ENCODE peak calls at places on chromosome 20, in five cellular contexts. One of them, this sample, is unnamed.
A peak's percentile ranks its signal among the peaks of the same experiment; 100 is the strongest.

GRCh38 chr20:47468290-47469050 is 33.2 kb upstream of the NCOA3 start:
- DNase-seq in DMS153: no peak
- DNase-seq in activated CD4-positive, alpha-beta T cell treated with anti-CD3 and anti-CD28 coated beads, Interleukin-2, amount 50 U/mL, for 48 hours: no peak
- DNase-seq in NCI-H748 treated with DMSO at 0.1 percent for 48 hours: no peak
- DNase-seq in AML-193: no peak
- DNase-seq in this sample: no peak

GRCh38 chr20:21505810-21506530 is 7.9 kb downstream of the NKX2-2 start:
- DNase-seq in activated CD4-positive, alpha-beta T cell treated with anti-CD3 and anti-CD28 coated beads, Interleukin-2, amount 50 U/mL, for 48 hours: peak; percentile 79
- DNase-seq in DMS153: no peak
- DNase-seq in AML-193: no peak
- DNase-seq in NCI-H748 treated with DMSO at 0.1 percent for 48 hours: no peak
- DNase-seq in this sample: no peak

GRCh38 chr20:1423625-1424106 is 30.8 kb upstream of the FKBP1A start:
- DNase-seq in activated CD4-positive, alpha-beta T cell treated with anti-CD3 and anti-CD28 coated beads, Interleukin-2, amount 50 U/mL, for 48 hours: no peak
- DNase-seq in NCI-H748 treated with DMSO at 0.1 percent for 48 hours: no peak
- DNase-seq in DMS153: peak; percentile 80
- DNase-seq in AML-193: no peak
- DNase-seq in this sample: no peak

GRCh38 chr20:45917790-45918141 is 5.8 kb upstream of the PLTP start:
- DNase-seq in AML-193: no peak
- DNase-seq in DMS153: no peak
- DNase-seq in activated CD4-positive, alpha-beta T cell treated with anti-CD3 and anti-CD28 coated beads, Interleukin-2, amount 50 U/mL, for 48 hours: no peak
- DNase-seq in NCI-H748 treated with DMSO at 0.1 percent for 48 hours: no peak
- DNase-seq in this sample: no peak

GRCh38 chr20:11861479-11861878 is 56.2 kb upstream of the BTBD3 start:
- DNase-seq in NCI-H748 treated with DMSO at 0.1 percent for 48 hours: no peak
- DNase-seq in AML-193: no peak
- DNase-seq in DMS153: no peak
- DNase-seq in activated CD4-positive, alpha-beta T cell treated with anti-CD3 and anti-CD28 coated beads, Interleukin-2, amount 50 U/mL, for 48 hours: no peak
- DNase-seq in this sample: no peak

GRCh38 chr20:59645761-59646171 is 41.4 kb downstream of the PHACTR3 start:
- DNase-seq in activated CD4-positive, alpha-beta T cell treated with anti-CD3 and anti-CD28 coated beads, Interleukin-2, amount 50 U/mL, for 48 hours: no peak
- DNase-seq in DMS153: no peak
- DNase-seq in NCI-H748 treated with DMSO at 0.1 percent for 48 hours: no peak
- DNase-seq in AML-193: no peak
- DNase-seq in this sample: no peak

GRCh38 chr20:9485614-9486325 is 28.6 kb upstream of the LAMP5 start:
- DNase-seq in NCI-H748 treated with DMSO at 0.1 percent for 48 hours: no peak
- DNase-seq in AML-193: peak; percentile 7
- DNase-seq in DMS153: no peak
- DNase-seq in activated CD4-positive, alpha-beta T cell treated with anti-CD3 and anti-CD28 coated beads, Interleukin-2, amount 50 U/mL, for 48 hours: no peak
- DNase-seq in this sample: no peak

GRCh38 chr20:51600016-51600420 is 57.5 kb upstream of the NFATC2 start:
- DNase-seq in AML-193: no peak
- DNase-seq in DMS153: no peak
- DNase-seq in NCI-H748 treated with DMSO at 0.1 percent for 48 hours: no peak
- DNase-seq in activated CD4-positive, alpha-beta T cell treated with anti-CD3 and anti-CD28 coated beads, Interleukin-2, amount 50 U/mL, for 48 hours: no peak
- DNase-seq in this sample: no peak

GRCh38 chr20:4263011-4263410 is 247.7 kb upstream of the RNF24 start:
- DNase-seq in NCI-H748 treated with DMSO at 0.1 percent for 48 hours: no peak
- DNase-seq in AML-193: no peak
- DNase-seq in DMS153: no peak
- DNase-seq in activated CD4-positive, alpha-beta T cell treated with anti-CD3 and anti-CD28 coated beads, Interleukin-2, amount 50 U/mL, for 48 hours: no peak
- DNase-seq in this sample: no peak

GRCh38 chr20:50415031-50415515 is 95.1 kb upstream of the PTPN1 start:
- DNase-seq in DMS153: no peak
- DNase-seq in NCI-H748 treated with DMSO at 0.1 percent for 48 hours: no peak
- DNase-seq in AML-193: no peak
- DNase-seq in activated CD4-positive, alpha-beta T cell treated with anti-CD3 and anti-CD28 coated beads, Interleukin-2, amount 50 U/mL, for 48 hours: no peak
- DNase-seq in this sample: no peak

GRCh38 chr20:2873747-2874041 is 413 bp downstream of the PTPRA start:
- DNase-seq in activated CD4-positive, alpha-beta T cell treated with anti-CD3 and anti-CD28 coated beads, Interleukin-2, amount 50 U/mL, for 48 hours: peak; percentile 65
- DNase-seq in DMS153: no peak
- DNase-seq in NCI-H748 treated with DMSO at 0.1 percent for 48 hours: no peak
- DNase-seq in AML-193: no peak
- DNase-seq in this sample: peak; percentile 27

GRCh38 chr20:57066126-57066900 is 200.1 kb downstream of the BMP7 start:
- DNase-seq in DMS153: no peak
- DNase-seq in NCI-H748 treated with DMSO at 0.1 percent for 48 hours: no peak
- DNase-seq in activated CD4-positive, alpha-beta T cell treated with anti-CD3 and anti-CD28 coated beads, Interleukin-2, amount 50 U/mL, for 48 hours: no peak
- DNase-seq in AML-193: no peak
- DNase-seq in this sample: no peak

GRCh38 chr20:2865630-2866029 is 7.7 kb upstream of the PTPRA start:
- DNase-seq in AML-193: no peak
- DNase-seq in activated CD4-positive, alpha-beta T cell treated with anti-CD3 and anti-CD28 coated beads, Interleukin-2, amount 50 U/mL, for 48 hours: peak; percentile 56
- DNase-seq in DMS153: no peak
- DNase-seq in NCI-H748 treated with DMSO at 0.1 percent for 48 hours: no peak
- DNase-seq in this sample: no peak

GRCh38 chr20:37774143-37774542 is 80.3 kb downstream of the CTNNBL1 start:
- DNase-seq in DMS153: no peak
- DNase-seq in NCI-H748 treated with DMSO at 0.1 percent for 48 hours: no peak
- DNase-seq in activated CD4-positive, alpha-beta T cell treated with anti-CD3 and anti-CD28 coated beads, Interleukin-2, amount 50 U/mL, for 48 hours: no peak
- DNase-seq in AML-193: no peak
- DNase-seq in this sample: no peak

GRCh38 chr20:44969320-44969879 is 3.1 kb downstream of the STK4 start:
- DNase-seq in activated CD4-positive, alpha-beta T cell treated with anti-CD3 and anti-CD28 coated beads, Interleukin-2, amount 50 U/mL, for 48 hours: peak; percentile 35
- DNase-seq in NCI-H748 treated with DMSO at 0.1 percent for 48 hours: no peak
- DNase-seq in AML-193: no peak
- DNase-seq in DMS153: no peak
- DNase-seq in this sample: no peak

GRCh38 chr20:24685736-24686135 is 216.3 kb downstream of the SYNDIG1 start:
- DNase-seq in AML-193: no peak
- DNase-seq in DMS153: no peak
- DNase-seq in NCI-H748 treated with DMSO at 0.1 percent for 48 hours: no peak
- DNase-seq in activated CD4-positive, alpha-beta T cell treated with anti-CD3 and anti-CD28 coated beads, Interleukin-2, amount 50 U/mL, for 48 hours: no peak
- DNase-seq in this sample: no peak

GRCh38 chr20:63370623-63371176 is 9.6 kb upstream of the CHRNA4 start:
- DNase-seq in NCI-H748 treated with DMSO at 0.1 percent for 48 hours: no peak
- DNase-seq in activated CD4-positive, alpha-beta T cell treated with anti-CD3 and anti-CD28 coated beads, Interleukin-2, amount 50 U/mL, for 48 hours: no peak
- DNase-seq in DMS153: no peak
- DNase-seq in AML-193: no peak
- DNase-seq in this sample: no peak

GRCh38 chr20:44648068-44648467 is 3.4 kb downstream of the ADA start:
- DNase-seq in AML-193: no peak
- DNase-seq in NCI-H748 treated with DMSO at 0.1 percent for 48 hours: no peak
- DNase-seq in DMS153: no peak
- DNase-seq in activated CD4-positive, alpha-beta T cell treated with anti-CD3 and anti-CD28 coated beads, Interleukin-2, amount 50 U/mL, for 48 hours: no peak
- DNase-seq in this sample: no peak

GRCh38 chr20:61942526-61942925 is 123.2 kb downstream of the TAF4 start:
- DNase-seq in DMS153: no peak
- DNase-seq in AML-193: no peak
- DNase-seq in activated CD4-positive, alpha-beta T cell treated with anti-CD3 and anti-CD28 coated beads, Interleukin-2, amount 50 U/mL, for 48 hours: no peak
- DNase-seq in NCI-H748 treated with DMSO at 0.1 percent for 48 hours: no peak
- DNase-seq in this sample: peak; percentile 37

GRCh38 chr20:17835240-17835940 is 133.2 kb downstream of the SNX5 start:
- DNase-seq in activated CD4-positive, alpha-beta T cell treated with anti-CD3 and anti-CD28 coated beads, Interleukin-2, amount 50 U/mL, for 48 hours: no peak
- DNase-seq in DMS153: no peak
- DNase-seq in NCI-H748 treated with DMSO at 0.1 percent for 48 hours: no peak
- DNase-seq in AML-193: no peak
- DNase-seq in this sample: peak; percentile 64

GRCh38 chr20:56861590-56861989 is 232.5 kb downstream of the TFAP2C start:
- DNase-seq in NCI-H748 treated with DMSO at 0.1 percent for 48 hours: no peak
- DNase-seq in activated CD4-positive, alpha-beta T cell treated with anti-CD3 and anti-CD28 coated beads, Interleukin-2, amount 50 U/mL, for 48 hours: no peak
- DNase-seq in DMS153: no peak
- DNase-seq in AML-193: no peak
- DNase-seq in this sample: no peak

GRCh38 chr20:36861875-36862801 is 13.8 kb upstream of the TLDC2 start:
- DNase-seq in AML-193: peak; percentile 57
- DNase-seq in NCI-H748 treated with DMSO at 0.1 percent for 48 hours: peak; percentile 38
- DNase-seq in activated CD4-positive, alpha-beta T cell treated with anti-CD3 and anti-CD28 coated beads, Interleukin-2, amount 50 U/mL, for 48 hours: no peak
- DNase-seq in DMS153: peak; percentile 74
- DNase-seq in this sample: peak; percentile 90

GRCh38 chr20:1334370-1334731 is 5.4 kb upstream of the SDCBP2 start:
- DNase-seq in DMS153: no peak
- DNase-seq in AML-193: no peak
- DNase-seq in NCI-H748 treated with DMSO at 0.1 percent for 48 hours: no peak
- DNase-seq in activated CD4-positive, alpha-beta T cell treated with anti-CD3 and anti-CD28 coated beads, Interleukin-2, amount 50 U/mL, for 48 hours: no peak
- DNase-seq in this sample: no peak

GRCh38 chr20:37276494-37277252 is 12.8 kb upstream of the MANBAL start:
- DNase-seq in AML-193: peak; percentile 40
- DNase-seq in activated CD4-positive, alpha-beta T cell treated with anti-CD3 and anti-CD28 coated beads, Interleukin-2, amount 50 U/mL, for 48 hours: no peak
- DNase-seq in DMS153: peak; percentile 57
- DNase-seq in NCI-H748 treated with DMSO at 0.1 percent for 48 hours: no peak
- DNase-seq in this sample: no peak